ENCODE peak calls at places on chromosomes 3 and 15, in ten cellular contexts. N is endothelial cell of umbilical vein, B is thoracic aorta, C is colonic mucosa, K is hepatocyte, I is HFF-Myc, L is neural progenitor cell, Q is pancreas, F is nephron progenitor cell, W is bronchial epithelial cell. T is an unnamed sample.

GRCh38 chr3:111616417-111617105 is 21.4 kb upstream of the ZBED2 start:
- DNase-seq in N (no peak), L (no peak), B (no peak), W (peak; percentile 44), C (no peak), K (peak; percentile 9), Q (no peak), I (no peak), F (no peak), T (no peak)

GRCh38 chr3:58045084-58045483 is 36.9 kb downstream of the FLNB start:
- DNase-seq in I (no peak), K (no peak), L (no peak), N (no peak), W (no peak), C (no peak), F (no peak), Q (no peak), B (no peak), T (no peak)

GRCh38 chr3:81302045-81302444 is 459.4 kb downstream of the GBE1 start:
- DNase-seq in C (peak; percentile 29), F (peak; percentile 49), I (peak; percentile 30), L (peak; percentile 58), Q (peak; percentile 10), N (peak; percentile 71), B (no peak), W (peak; percentile 39), K (peak; percentile 67), T (no peak)

GRCh38 chr3:49164983-49165720 is 979 bp downstream of the CCDC71 start:
- DNase-seq in B (no peak), Q (no peak), L (no peak), C (no peak), K (no peak), I (no peak), F (no peak), N (no peak), W (no peak), T (no peak)

GRCh38 chr3:197795200-197795599 is 4.1 kb downstream of the LRCH3 start:
- DNase-seq in K (no peak), C (no peak), W (peak; percentile 76), L (no peak), B (peak; percentile 27), N (no peak), I (no peak), F (no peak), Q (no peak), T (no peak)

GRCh38 chr15:52252781-52253180 is 42.8 kb downstream of the MYO5C start:
- DNase-seq in Q (no peak), N (peak; percentile 90), C (no peak), B (no peak), I (peak; percentile 74), K (peak; percentile 57), W (peak; percentile 99), L (no peak), F (no peak), T (no peak)

GRCh38 chr15:90184786-90185704 is 16.1 kb upstream of the SEMA4B start:
- DNase-seq in I (no peak), Q (peak; percentile 76), K (peak; percentile 87), B (no peak), W (peak; percentile 18), F (peak; percentile 84), N (no peak), L (peak; percentile 84), C (peak; percentile 74), T (peak; percentile 77)

GRCh38 chr3:60101628-60102027 is 1051.8 kb upstream of the CFAP20DC start:
- DNase-seq in C (no peak), F (no peak), W (no peak), K (no peak), L (no peak), N (no peak), Q (peak; percentile 66), B (no peak), I (no peak), T (no peak)

GRCh38 chr3:174322789-174323188 is 536.3 kb upstream of the NAALADL2 start:
- DNase-seq in Q (no peak), B (no peak), W (no peak), K (no peak), L (no peak), C (no peak), N (no peak), I (no peak), F (no peak), T (no peak)

GRCh38 chr15:32113224-32113623 is 82.9 kb downstream of the CHRNA7 start:
- DNase-seq in I (no peak), K (no peak), L (no peak), N (no peak), B (no peak), F (no peak), C (no peak), Q (no peak), W (no peak), T (no peak)

GRCh38 chr3:13878711-13879101 is 1.2 kb downstream of the WNT7A start:
- DNase-seq in Q (no peak), N (no peak), W (no peak), K (no peak), L (peak; percentile 68), I (no peak), C (no peak), F (peak; percentile 56), B (no peak), T (no peak)

GRCh38 chr3:99484871-99485270 is 153.5 kb upstream of the COL8A1 start:
- DNase-seq in I (no peak), N (no peak), F (no peak), L (peak; percentile 49), W (no peak), K (no peak), Q (no peak), C (no peak), B (no peak), T (no peak)

GRCh38 chr3:150335631-150336030 is 72.5 kb upstream of the TSC22D2 start:
- DNase-seq in N (no peak), F (no peak), I (no peak), L (no peak), K (no peak), Q (no peak), B (no peak), W (no peak), C (no peak), T (no peak)

GRCh38 chr15:100021653-100022052 is 288.4 kb upstream of the LYSMD4 start:
- DNase-seq in I (no peak), F (no peak), Q (no peak), C (no peak), N (no peak), W (no peak), B (no peak), K (no peak), L (no peak), T (no peak)

GRCh38 chr3:133568294-133569014 is 5.0 kb upstream of the CDV3 start:
- DNase-seq in I (no peak), B (no peak), Q (no peak), C (no peak), F (no peak), N (peak; percentile 65), W (peak; percentile 95), L (no peak), K (peak; percentile 12), T (no peak)

GRCh38 chr3:119933197-119933596 is 151.3 kb downstream of the NR1I2 start:
- DNase-seq in B (no peak), I (no peak), N (no peak), Q (no peak), W (no peak), K (no peak), F (no peak), L (no peak), C (no peak), T (no peak)
- TF ChIP-seq CTCF in B (no peak), I (no peak), N (no peak), Q (no peak), W (no peak), K (no peak), F (no peak), L (no peak), C (no peak), T (no peak)

DNA sequence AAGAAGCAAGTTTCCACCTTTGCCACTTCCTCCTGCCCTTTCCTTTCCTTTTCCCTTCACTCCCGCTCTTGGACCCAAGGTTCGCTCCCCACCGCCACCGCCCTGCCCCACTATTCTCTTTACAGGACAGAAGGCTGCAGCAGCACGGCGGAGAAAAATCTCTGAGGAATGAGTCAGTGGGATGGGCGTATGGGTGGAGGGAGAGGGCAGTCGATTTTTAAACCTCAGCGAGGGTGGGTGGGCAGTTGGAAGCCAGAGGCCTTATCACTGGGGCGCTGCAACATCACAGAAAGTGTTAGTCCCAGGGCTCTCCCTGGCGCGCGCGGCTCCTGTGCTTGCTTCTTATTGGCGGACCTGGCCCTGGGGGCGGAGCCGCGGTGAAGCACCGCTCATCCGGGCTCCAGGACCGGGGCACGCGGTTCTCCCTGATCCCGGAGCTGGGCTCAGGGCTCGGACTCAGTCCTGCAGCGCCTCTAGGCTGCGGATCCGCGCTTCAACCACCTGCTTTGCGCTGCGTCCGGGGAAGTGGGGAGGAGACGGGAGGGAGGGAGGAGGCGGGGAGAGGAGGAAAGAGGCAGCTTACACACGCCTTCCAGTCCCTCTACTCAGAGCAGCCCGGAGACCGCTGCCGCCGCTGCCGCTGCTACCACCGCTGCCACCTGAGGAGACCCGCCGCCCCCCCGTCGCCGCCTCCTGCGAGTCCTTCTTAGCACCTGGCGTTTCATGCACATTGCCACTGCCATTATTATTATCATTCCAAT is at the start of gene ALCAM:
- DNase-seq in L (peak; percentile 98), K (peak; percentile 98), B (peak; percentile 86), N (peak; percentile 99), W (peak; percentile 97), I (peak; percentile 92), Q (peak; percentile 96), F (peak; percentile 91), C (peak; percentile 94), T (peak; percentile 91)
- TF ChIP-seq CTCF in L (peak; percentile 69), K (peak; percentile 87), B (peak; percentile 56), N (peak; percentile 75), W (peak; percentile 88), I (peak; percentile 59), Q (peak; percentile 33), F (no peak), C (peak; percentile 27), T (peak; percentile 34)

GRCh38 chr3:64928683-64929082 is 240.9 kb upstream of the ADAMTS9 start:
- DNase-seq in Q (no peak), W (no peak), K (no peak), B (no peak), I (no peak), L (no peak), F (no peak), C (no peak), N (peak; percentile 93), T (no peak)
- TF ChIP-seq CTCF in Q (no peak), W (no peak), K (no peak), B (no peak), I (no peak), L (no peak), F (no peak), C (no peak), N (peak; percentile 27), T (no peak)

GRCh38 chr3:135154186-135154585 is 359.1 kb downstream of the EPHB1 start:
- DNase-seq in N (no peak), K (no peak), L (no peak), C (no peak), I (no peak), B (no peak), W (no peak), F (no peak), Q (no peak), T (no peak)
- TF ChIP-seq CTCF in N (no peak), K (no peak), L (no peak), C (no peak), I (no peak), B (no peak), W (no peak), F (no peak), Q (no peak), T (no peak)